ENCODE peak calls at places on chromosomes 2 and 18, in four cellular contexts. M is type B pancreatic cell, V is caudate nucleus, Y is DND-41. R is an unnamed sample.

GRCh38 chr2:84494070-84494469 is 22.2 kb upstream of the DNAH6 start:
- DNase-seq in Y (no peak), V (no peak), M (no peak), R (no peak)

GRCh38 chr18:77911973-77912372 is 662.3 kb downstream of the GALR1 start:
- DNase-seq in Y (no peak), M (no peak), V (no peak), R (no peak)

GRCh38 chr2:53829669-53830290 is 30.0 kb downstream of the GPR75 start:
- DNase-seq in Y (no peak), V (no peak), M (no peak), R (no peak)

GRCh38 chr2:29430382-29431112 is 315.3 kb downstream of the CLIP4 start:
- DNase-seq in Y (no peak), M (no peak), V (no peak), R (no peak)

GRCh38 chr2:12764075-12764722 is 47.5 kb downstream of the TRIB2 start:
- DNase-seq in V (no peak), M (no peak), Y (no peak), R (no peak)

GRCh38 chr2:235116885-235117492 is 165.2 kb downstream of the SH3BP4 start:
- DNase-seq in M (no peak), Y (no peak), V (no peak), R (no peak)

GRCh38 chr2:169131587-169132512 is 62.5 kb downstream of the DHRS9 start:
- DNase-seq in Y (no peak), M (no peak), V (no peak), R (no peak)

GRCh38 chr2:39437522-39438296 is 624 bp upstream of the MAP4K3 start:
- DNase-seq in M (no peak), V (peak), Y (peak), R (peak)

GRCh38 chr2:74221604-74222299 is 23.3 kb downstream of the MTHFD2 start:
- DNase-seq in M (no peak), Y (no peak), V (no peak), R (no peak)

GRCh38 chr18:77948571-77948970 is 698.9 kb downstream of the GALR1 start:
- DNase-seq in M (no peak), Y (no peak), V (no peak), R (no peak)

GRCh38 chr2:25251032-25251460 is 82.7 kb upstream of the POMC start:
- DNase-seq in V (no peak), M (no peak), Y (peak), R (no peak)

GRCh38 chr2:159156834-159157233 is 129.7 kb downstream of the WDSUB1 start:
- DNase-seq in Y (no peak), V (no peak), M (no peak), R (no peak)